ENCODE peak calls at places on chromosomes 6 and 20, in four cellular contexts. One of them, this sample, is unnamed.
A peak's percentile ranks its signal among the peaks of the same experiment; 100 is the strongest.

GRCh38 chr20:19915111-19915798 is 101.9 kb upstream of the NAA20 start:
- DNase-seq in naive thymus-derived CD4-positive, alpha-beta T cell: no peak
- DNase-seq in left lung: no peak
- DNase-seq in adrenal gland: no peak
- DNase-seq in this sample: no peak

GRCh38 chr6:150238294-150238693 is 95.5 kb downstream of the PPP1R14C start:
- DNase-seq in naive thymus-derived CD4-positive, alpha-beta T cell: no peak
- DNase-seq in adrenal gland: peak; percentile 19
- DNase-seq in left lung: peak; percentile 57
- DNase-seq in this sample: no peak

GRCh38 chr6:129929433-129929832 is 68.3 kb upstream of the TMEM244 start:
- DNase-seq in left lung: no peak
- DNase-seq in naive thymus-derived CD4-positive, alpha-beta T cell: no peak
- DNase-seq in adrenal gland: peak; percentile 34
- DNase-seq in this sample: no peak

GRCh38 chr6:45423111-45423900 is 45.6 kb upstream of the SUPT3H start:
- DNase-seq in adrenal gland: no peak
- DNase-seq in naive thymus-derived CD4-positive, alpha-beta T cell: peak; percentile 19
- DNase-seq in left lung: peak; percentile 47
- DNase-seq in this sample: peak; percentile 69

GRCh38 chr20:43917380-43917779 is 2.7 kb downstream of the TOX2 start:
- DNase-seq in adrenal gland: no peak
- DNase-seq in left lung: no peak
- DNase-seq in naive thymus-derived CD4-positive, alpha-beta T cell: no peak
- DNase-seq in this sample: no peak

GRCh38 chr20:39890697-39891096 is 798.3 kb downstream of the MAFB start:
- DNase-seq in naive thymus-derived CD4-positive, alpha-beta T cell: no peak
- DNase-seq in left lung: no peak
- DNase-seq in adrenal gland: no peak
- DNase-seq in this sample: no peak

GRCh38 chr6:158060447-158061360 is 79.0 kb downstream of the SYNJ2 start:
- DNase-seq in naive thymus-derived CD4-positive, alpha-beta T cell: no peak
- DNase-seq in left lung: peak; percentile 78
- DNase-seq in adrenal gland: peak; percentile 97
- DNase-seq in this sample: peak; percentile 92

GRCh38 chr6:125984311-125984710 is 2.0 kb upstream of the TRMT11 start:
- DNase-seq in adrenal gland: no peak
- DNase-seq in left lung: no peak
- DNase-seq in naive thymus-derived CD4-positive, alpha-beta T cell: no peak
- DNase-seq in this sample: no peak

GRCh38 chr20:39878809-39879208 is 810.2 kb downstream of the MAFB start:
- DNase-seq in left lung: no peak
- DNase-seq in adrenal gland: peak; percentile 27
- DNase-seq in naive thymus-derived CD4-positive, alpha-beta T cell: no peak
- DNase-seq in this sample: no peak

GRCh38 chr6:3848380-3848779 is 793 bp upstream of the FAM50B start:
- DNase-seq in adrenal gland: no peak
- DNase-seq in left lung: no peak
- DNase-seq in naive thymus-derived CD4-positive, alpha-beta T cell: no peak
- DNase-seq in this sample: peak; percentile 12

GRCh38 chr6:167127785-167128531 is 5.1 kb downstream of the CCR6 start:
- DNase-seq in naive thymus-derived CD4-positive, alpha-beta T cell: no peak
- DNase-seq in adrenal gland: no peak
- DNase-seq in left lung: no peak
- DNase-seq in this sample: no peak

GRCh38 chr6:43113431-43114260 is 37.5 kb downstream of the PTK7 start:
- DNase-seq in naive thymus-derived CD4-positive, alpha-beta T cell: no peak
- DNase-seq in left lung: no peak
- DNase-seq in adrenal gland: no peak
- DNase-seq in this sample: no peak

GRCh38 chr6:28282923-28283322 is 1.6 kb downstream of the PGBD1 start:
- DNase-seq in adrenal gland: no peak
- DNase-seq in naive thymus-derived CD4-positive, alpha-beta T cell: no peak
- DNase-seq in left lung: no peak
- DNase-seq in this sample: no peak

GRCh38 chr6:122652431-122652830 is 42.2 kb downstream of the PKIB start:
- DNase-seq in left lung: no peak
- DNase-seq in adrenal gland: no peak
- DNase-seq in naive thymus-derived CD4-positive, alpha-beta T cell: no peak
- DNase-seq in this sample: no peak

GRCh38 chr6:130560231-130560630 is 194.4 kb downstream of the TMEM200A start:
- DNase-seq in naive thymus-derived CD4-positive, alpha-beta T cell: no peak
- DNase-seq in adrenal gland: no peak
- DNase-seq in left lung: no peak
- DNase-seq in this sample: no peak

GRCh38 chr20:47377122-47377722 is 20.7 kb upstream of the ZMYND8 start:
- DNase-seq in left lung: no peak
- DNase-seq in adrenal gland: no peak
- DNase-seq in naive thymus-derived CD4-positive, alpha-beta T cell: no peak
- DNase-seq in this sample: no peak

GRCh38 chr6:159943101-159943632 is 25.7 kb upstream of the IGF2R start:
- DNase-seq in left lung: no peak
- DNase-seq in adrenal gland: peak; percentile 50
- DNase-seq in naive thymus-derived CD4-positive, alpha-beta T cell: no peak
- DNase-seq in this sample: no peak

GRCh38 chr6:96542702-96543101 is 20.2 kb upstream of the FHL5 start:
- DNase-seq in naive thymus-derived CD4-positive, alpha-beta T cell: peak; percentile 10
- DNase-seq in left lung: no peak
- DNase-seq in adrenal gland: no peak
- DNase-seq in this sample: no peak

GRCh38 chr6:105553174-105553573 is 150.3 kb upstream of the PREP start:
- DNase-seq in left lung: no peak
- DNase-seq in naive thymus-derived CD4-positive, alpha-beta T cell: no peak
- DNase-seq in adrenal gland: no peak
- DNase-seq in this sample: no peak

GRCh38 chr6:4999586-4999985 is 4.3 kb downstream of the RPP40 start:
- DNase-seq in adrenal gland: no peak
- DNase-seq in naive thymus-derived CD4-positive, alpha-beta T cell: no peak
- DNase-seq in left lung: no peak
- DNase-seq in this sample: no peak

GRCh38 chr6:165850434-165851019 is 187.5 kb upstream of the PDE10A start:
- DNase-seq in adrenal gland: peak; percentile 66
- DNase-seq in left lung: peak; percentile 61
- DNase-seq in naive thymus-derived CD4-positive, alpha-beta T cell: peak; percentile 23
- DNase-seq in this sample: no peak

GRCh38 chr6:28515676-28516075 is at the start of gene GPX6:
- DNase-seq in adrenal gland: no peak
- DNase-seq in left lung: no peak
- DNase-seq in naive thymus-derived CD4-positive, alpha-beta T cell: no peak
- DNase-seq in this sample: no peak

GRCh38 chr6:16674666-16675392 is 86.4 kb downstream of the ATXN1 start:
- DNase-seq in left lung: no peak
- DNase-seq in naive thymus-derived CD4-positive, alpha-beta T cell: no peak
- DNase-seq in adrenal gland: no peak
- DNase-seq in this sample: no peak

GRCh38 chr6:100376103-100376502 is 88.6 kb downstream of the SIM1 start:
- DNase-seq in left lung: no peak
- DNase-seq in adrenal gland: no peak
- DNase-seq in naive thymus-derived CD4-positive, alpha-beta T cell: no peak
- DNase-seq in this sample: no peak

GRCh38 chr20:38225900-38226263 is 34.7 kb downstream of the KIAA1755 start:
- DNase-seq in left lung: no peak
- DNase-seq in naive thymus-derived CD4-positive, alpha-beta T cell: no peak
- DNase-seq in adrenal gland: no peak
- DNase-seq in this sample: no peak

GRCh38 chr6:73051147-73051546 is 174.1 kb downstream of the KHDC1L start:
- DNase-seq in left lung: no peak
- DNase-seq in adrenal gland: no peak
- DNase-seq in naive thymus-derived CD4-positive, alpha-beta T cell: no peak
- DNase-seq in this sample: no peak

GRCh38 chr6:82129814-82130213 is 117.7 kb downstream of the IBTK start:
- DNase-seq in adrenal gland: no peak
- DNase-seq in naive thymus-derived CD4-positive, alpha-beta T cell: no peak
- DNase-seq in left lung: no peak
- DNase-seq in this sample: no peak

GRCh38 chr20:49319204-49319809 is 41.5 kb upstream of the ZNFX1 start:
- DNase-seq in adrenal gland: no peak
- DNase-seq in left lung: no peak
- DNase-seq in naive thymus-derived CD4-positive, alpha-beta T cell: no peak
- DNase-seq in this sample: no peak

GRCh38 chr6:137416376-137417109 is 77.7 kb downstream of the OLIG3 start:
- DNase-seq in adrenal gland: no peak
- DNase-seq in naive thymus-derived CD4-positive, alpha-beta T cell: no peak
- DNase-seq in left lung: no peak
- DNase-seq in this sample: no peak

GRCh38 chr20:19457551-19457950 is 245.1 kb downstream of the SLC24A3 start:
- DNase-seq in naive thymus-derived CD4-positive, alpha-beta T cell: no peak
- DNase-seq in adrenal gland: no peak
- DNase-seq in left lung: no peak
- DNase-seq in this sample: no peak

GRCh38 chr6:115969930-115970273 is 90.8 kb downstream of the FRK start:
- DNase-seq in left lung: no peak
- DNase-seq in naive thymus-derived CD4-positive, alpha-beta T cell: no peak
- DNase-seq in adrenal gland: no peak
- DNase-seq in this sample: no peak

GRCh38 chr6:147905721-147906120 is 397.2 kb downstream of the SAMD5 start:
- DNase-seq in naive thymus-derived CD4-positive, alpha-beta T cell: no peak
- DNase-seq in adrenal gland: no peak
- DNase-seq in left lung: no peak
- DNase-seq in this sample: no peak

GRCh38 chr6:54541521-54541920 is 233.3 kb downstream of the TINAG start:
- DNase-seq in left lung: no peak
- DNase-seq in adrenal gland: no peak
- DNase-seq in naive thymus-derived CD4-positive, alpha-beta T cell: no peak
- DNase-seq in this sample: no peak

GRCh38 chr20:23234311-23235078 is 116.1 kb upstream of the NXT1 start:
- DNase-seq in left lung: no peak
- DNase-seq in naive thymus-derived CD4-positive, alpha-beta T cell: no peak
- DNase-seq in adrenal gland: no peak
- DNase-seq in this sample: peak; percentile 26

GRCh38 chr6:155050311-155050710 is 55.2 kb downstream of the TIAM2 start:
- DNase-seq in adrenal gland: no peak
- DNase-seq in naive thymus-derived CD4-positive, alpha-beta T cell: no peak
- DNase-seq in left lung: no peak
- DNase-seq in this sample: no peak

GRCh38 chr6:139595183-139595582 is 220.7 kb upstream of the CITED2 start:
- DNase-seq in left lung: no peak
- DNase-seq in naive thymus-derived CD4-positive, alpha-beta T cell: no peak
- DNase-seq in adrenal gland: no peak
- DNase-seq in this sample: no peak

DNA sequence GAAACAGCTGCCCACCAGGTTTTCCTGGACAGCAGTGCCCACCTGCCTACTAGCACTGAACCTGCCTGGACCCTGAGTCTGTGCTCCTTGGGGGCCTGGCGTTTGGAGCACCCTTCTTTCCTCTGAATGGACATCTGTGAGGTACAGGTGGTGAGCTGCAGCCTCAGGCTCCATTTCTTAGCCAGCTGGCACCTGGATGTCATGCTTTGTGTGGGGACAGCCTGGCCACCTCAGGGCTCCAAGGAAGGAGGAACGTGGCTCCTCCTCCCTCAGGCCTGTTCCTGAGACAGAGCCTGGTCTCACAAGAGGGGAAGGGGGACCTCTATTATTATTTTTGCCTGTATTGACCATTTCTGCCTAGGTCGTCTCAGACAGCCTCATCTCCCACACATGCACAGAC is 8.1 kb downstream of the TMEM151B start:
- DNase-seq in left lung: no peak
- DNase-seq in naive thymus-derived CD4-positive, alpha-beta T cell: no peak
- DNase-seq in adrenal gland: no peak
- DNase-seq in this sample: no peak
- H3K27me3 ChIP-seq in left lung: peaks cover 34% of the 10 kb centered on the region
- H3K27me3 ChIP-seq in naive thymus-derived CD4-positive, alpha-beta T cell: no peaks in the 10 kb centered on the region
- H3K27me3 ChIP-seq in adrenal gland: peaks cover 41% of the 10 kb centered on the region
- H3K27me3 ChIP-seq in this sample: peaks cover 43% of the 10 kb centered on the region

GRCh38 chr6:7161253-7161623 is 53.5 kb downstream of the RREB1 start:
- DNase-seq in naive thymus-derived CD4-positive, alpha-beta T cell: no peak
- DNase-seq in adrenal gland: no peak
- DNase-seq in left lung: no peak
- DNase-seq in this sample: no peak
- H3K4me1 ChIP-seq in naive thymus-derived CD4-positive, alpha-beta T cell: no peaks in the 10 kb centered on the region
- H3K4me1 ChIP-seq in adrenal gland: peaks cover 29% of the 10 kb centered on the region
- H3K4me1 ChIP-seq in left lung: peaks cover 87% of the 10 kb centered on the region
- H3K4me1 ChIP-seq in this sample: peaks cover 60% of the 10 kb centered on the region

DNA sequence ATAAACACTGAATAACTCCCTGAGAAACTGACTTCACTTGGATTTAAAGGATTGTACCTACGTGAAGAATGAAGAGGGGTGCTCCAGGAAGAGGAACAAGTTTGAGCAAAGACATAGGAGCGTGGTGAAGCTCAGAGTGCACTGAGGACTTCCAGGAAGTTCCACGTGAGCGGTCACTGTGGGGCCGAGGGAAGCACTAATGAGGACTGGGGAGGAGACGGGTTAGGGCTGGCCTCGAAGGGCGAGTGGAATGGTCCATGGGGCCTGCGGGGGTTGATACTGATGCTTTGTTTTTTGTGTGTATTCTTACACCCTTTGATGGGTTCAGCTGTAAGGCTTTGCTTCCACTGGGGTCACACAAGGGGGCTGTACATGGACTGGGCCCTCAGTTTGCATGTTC is 91.9 kb downstream of the CDH4 start:
- DNase-seq in naive thymus-derived CD4-positive, alpha-beta T cell: no peak
- DNase-seq in left lung: no peak
- DNase-seq in adrenal gland: no peak
- DNase-seq in this sample: no peak
- H3K27me3 ChIP-seq in naive thymus-derived CD4-positive, alpha-beta T cell: no peaks in the 10 kb centered on the region
- H3K27me3 ChIP-seq in left lung: no peaks in the 10 kb centered on the region
- H3K27me3 ChIP-seq in adrenal gland: peaks cover 6% of the 10 kb centered on the region
- H3K27me3 ChIP-seq in this sample: peaks cover 29% of the 10 kb centered on the region

GRCh38 chr20:1323830-1324597 is 4.9 kb downstream of the SDCBP2 start:
- DNase-seq in naive thymus-derived CD4-positive, alpha-beta T cell: no peak
- DNase-seq in adrenal gland: no peak
- DNase-seq in left lung: no peak
- DNase-seq in this sample: peak; percentile 61
- H3K4me1 ChIP-seq in naive thymus-derived CD4-positive, alpha-beta T cell: peaks cover 18% of the 10 kb centered on the region
- H3K4me1 ChIP-seq in adrenal gland: peaks cover 19% of the 10 kb centered on the region
- H3K4me1 ChIP-seq in left lung: peaks cover 70% of the 10 kb centered on the region
- H3K4me1 ChIP-seq in this sample: peaks cover 59% of the 10 kb centered on the region

DNA sequence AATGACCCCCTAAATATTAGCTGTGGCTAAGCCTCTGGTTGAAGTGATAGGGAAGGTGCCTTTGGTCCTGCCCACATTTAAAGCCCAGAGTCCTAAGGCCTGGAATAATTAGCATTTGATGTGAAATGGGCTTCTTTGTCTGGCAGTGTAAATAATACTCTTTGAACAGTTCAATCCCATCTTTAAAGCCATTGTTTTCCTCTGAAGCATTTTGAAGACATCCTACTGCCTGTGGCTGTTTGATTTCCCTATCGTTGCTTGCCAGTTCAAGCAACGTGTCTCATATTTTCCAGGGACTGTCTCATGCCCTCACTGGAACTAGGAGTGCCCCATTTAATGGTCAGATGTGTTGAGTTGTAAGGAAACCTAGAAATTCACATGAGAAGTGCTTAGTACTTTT is 89.3 kb upstream of the BTN3A2 start:
- DNase-seq in naive thymus-derived CD4-positive, alpha-beta T cell: no peak
- DNase-seq in adrenal gland: no peak
- DNase-seq in left lung: no peak
- DNase-seq in this sample: no peak
- H3K27me3 ChIP-seq in naive thymus-derived CD4-positive, alpha-beta T cell: no peaks in the 10 kb centered on the region
- H3K27me3 ChIP-seq in adrenal gland: no peaks in the 10 kb centered on the region
- H3K27me3 ChIP-seq in left lung: no peaks in the 10 kb centered on the region
- H3K27me3 ChIP-seq in this sample: no peaks in the 10 kb centered on the region

This sample was measured in suprapubic skin.